ENCODE peak calls at places on chromosome 18, in six cellular contexts. One of them, this sample, is unnamed.

GRCh38 chr18:32468147-32468845 is 2.4 kb downstream of the GAREM1 start:
- DNase-seq in T1000: no peak
- DNase-seq in NCI-H2081: no peak
- DNase-seq in stimulated activated CD4-positive, alpha-beta T cell treated with anti-CD3 and anti-CD28 coated beads, Interleukin-2, amount 100 ng/mL, for 24 hours: no peak
- DNase-seq in chondrocyte: no peak
- DNase-seq in esophagus squamous epithelium: no peak
- DNase-seq in this sample: no peak

GRCh38 chr18:79918089-79919011 is 33.1 kb downstream of the SLC66A2 start:
- DNase-seq in T1000: no peak
- DNase-seq in NCI-H2081: no peak
- DNase-seq in stimulated activated CD4-positive, alpha-beta T cell treated with anti-CD3 and anti-CD28 coated beads, Interleukin-2, amount 100 ng/mL, for 24 hours: peak; percentile 9
- DNase-seq in chondrocyte: peak; percentile 92
- DNase-seq in esophagus squamous epithelium: no peak
- DNase-seq in this sample: no peak

GRCh38 chr18:58060254-58060653 is 16.2 kb downstream of the NEDD4L start:
- DNase-seq in T1000: no peak
- DNase-seq in NCI-H2081: no peak
- DNase-seq in stimulated activated CD4-positive, alpha-beta T cell treated with anti-CD3 and anti-CD28 coated beads, Interleukin-2, amount 100 ng/mL, for 24 hours: no peak
- DNase-seq in chondrocyte: no peak
- DNase-seq in esophagus squamous epithelium: no peak
- DNase-seq in this sample: no peak

GRCh38 chr18:62663731-62664336 is 51.5 kb upstream of the PHLPP1 start:
- DNase-seq in T1000: peak; percentile 51
- DNase-seq in NCI-H2081: no peak
- DNase-seq in stimulated activated CD4-positive, alpha-beta T cell treated with anti-CD3 and anti-CD28 coated beads, Interleukin-2, amount 100 ng/mL, for 24 hours: no peak
- DNase-seq in chondrocyte: no peak
- DNase-seq in esophagus squamous epithelium: no peak
- DNase-seq in this sample: no peak

GRCh38 chr18:77108001-77108692 is 24.4 kb downstream of the MBP start:
- DNase-seq in T1000: no peak
- DNase-seq in NCI-H2081: no peak
- DNase-seq in stimulated activated CD4-positive, alpha-beta T cell treated with anti-CD3 and anti-CD28 coated beads, Interleukin-2, amount 100 ng/mL, for 24 hours: peak; percentile 55
- DNase-seq in chondrocyte: no peak
- DNase-seq in esophagus squamous epithelium: no peak
- DNase-seq in this sample: peak; percentile 10

GRCh38 chr18:13216732-13217465 is 1.7 kb upstream of the LDLRAD4 start:
- DNase-seq in T1000: no peak
- DNase-seq in NCI-H2081: no peak
- DNase-seq in stimulated activated CD4-positive, alpha-beta T cell treated with anti-CD3 and anti-CD28 coated beads, Interleukin-2, amount 100 ng/mL, for 24 hours: peak; percentile 50
- DNase-seq in chondrocyte: no peak
- DNase-seq in esophagus squamous epithelium: no peak
- DNase-seq in this sample: no peak

GRCh38 chr18:56593906-56594305 is 44.5 kb downstream of the TXNL1 start:
- DNase-seq in T1000: no peak
- DNase-seq in NCI-H2081: no peak
- DNase-seq in stimulated activated CD4-positive, alpha-beta T cell treated with anti-CD3 and anti-CD28 coated beads, Interleukin-2, amount 100 ng/mL, for 24 hours: no peak
- DNase-seq in chondrocyte: no peak
- DNase-seq in esophagus squamous epithelium: no peak
- DNase-seq in this sample: no peak

GRCh38 chr18:63237486-63237885 is 82.1 kb downstream of the BCL2 start:
- DNase-seq in T1000: no peak
- DNase-seq in NCI-H2081: no peak
- DNase-seq in stimulated activated CD4-positive, alpha-beta T cell treated with anti-CD3 and anti-CD28 coated beads, Interleukin-2, amount 100 ng/mL, for 24 hours: no peak
- DNase-seq in chondrocyte: no peak
- DNase-seq in esophagus squamous epithelium: no peak
- DNase-seq in this sample: no peak

GRCh38 chr18:37274988-37275590 is 290.5 kb downstream of the CELF4 start:
- DNase-seq in T1000: no peak
- DNase-seq in NCI-H2081: no peak
- DNase-seq in stimulated activated CD4-positive, alpha-beta T cell treated with anti-CD3 and anti-CD28 coated beads, Interleukin-2, amount 100 ng/mL, for 24 hours: no peak
- DNase-seq in chondrocyte: no peak
- DNase-seq in esophagus squamous epithelium: no peak
- DNase-seq in this sample: no peak

GRCh38 chr18:13613591-13614317 is 112.6 kb downstream of the FAM210A start:
- DNase-seq in T1000: no peak
- DNase-seq in NCI-H2081: no peak
- DNase-seq in stimulated activated CD4-positive, alpha-beta T cell treated with anti-CD3 and anti-CD28 coated beads, Interleukin-2, amount 100 ng/mL, for 24 hours: no peak
- DNase-seq in chondrocyte: no peak
- DNase-seq in esophagus squamous epithelium: no peak
- DNase-seq in this sample: no peak

GRCh38 chr18:59917422-59917821 is 17.6 kb downstream of the PMAIP1 start:
- DNase-seq in T1000: no peak
- DNase-seq in NCI-H2081: no peak
- DNase-seq in stimulated activated CD4-positive, alpha-beta T cell treated with anti-CD3 and anti-CD28 coated beads, Interleukin-2, amount 100 ng/mL, for 24 hours: no peak
- DNase-seq in chondrocyte: no peak
- DNase-seq in esophagus squamous epithelium: no peak
- DNase-seq in this sample: no peak

GRCh38 chr18:80191907-80192652 is 55.2 kb downstream of the PARD6G start:
- DNase-seq in T1000: no peak
- DNase-seq in NCI-H2081: no peak
- DNase-seq in stimulated activated CD4-positive, alpha-beta T cell treated with anti-CD3 and anti-CD28 coated beads, Interleukin-2, amount 100 ng/mL, for 24 hours: no peak
- DNase-seq in chondrocyte: no peak
- DNase-seq in esophagus squamous epithelium: no peak
- DNase-seq in this sample: no peak

GRCh38 chr18:55001625-55002024 is 42.4 kb upstream of the CCDC68 start:
- DNase-seq in T1000: no peak
- DNase-seq in NCI-H2081: no peak
- DNase-seq in stimulated activated CD4-positive, alpha-beta T cell treated with anti-CD3 and anti-CD28 coated beads, Interleukin-2, amount 100 ng/mL, for 24 hours: no peak
- DNase-seq in chondrocyte: no peak
- DNase-seq in esophagus squamous epithelium: no peak
- DNase-seq in this sample: no peak

GRCh38 chr18:79900610-79901570 is 50.6 kb downstream of the SLC66A2 start:
- DNase-seq in T1000: no peak
- DNase-seq in NCI-H2081: no peak
- DNase-seq in stimulated activated CD4-positive, alpha-beta T cell treated with anti-CD3 and anti-CD28 coated beads, Interleukin-2, amount 100 ng/mL, for 24 hours: no peak
- DNase-seq in chondrocyte: peak; percentile 82
- DNase-seq in esophagus squamous epithelium: no peak
- DNase-seq in this sample: no peak

GRCh38 chr18:74141638-74142037 is 6.0 kb downstream of the FBXO15 start:
- DNase-seq in T1000: no peak
- DNase-seq in NCI-H2081: no peak
- DNase-seq in stimulated activated CD4-positive, alpha-beta T cell treated with anti-CD3 and anti-CD28 coated beads, Interleukin-2, amount 100 ng/mL, for 24 hours: no peak
- DNase-seq in chondrocyte: no peak
- DNase-seq in esophagus squamous epithelium: no peak
- DNase-seq in this sample: no peak

GRCh38 chr18:65257157-65257556 is 493.7 kb upstream of the CDH7 start:
- DNase-seq in T1000: no peak
- DNase-seq in NCI-H2081: peak; percentile 1
- DNase-seq in stimulated activated CD4-positive, alpha-beta T cell treated with anti-CD3 and anti-CD28 coated beads, Interleukin-2, amount 100 ng/mL, for 24 hours: no peak
- DNase-seq in chondrocyte: no peak
- DNase-seq in esophagus squamous epithelium: no peak
- DNase-seq in this sample: no peak

GRCh38 chr18:78882585-78882984 is 97.0 kb upstream of the SALL3 start:
- DNase-seq in T1000: no peak
- DNase-seq in NCI-H2081: no peak
- DNase-seq in stimulated activated CD4-positive, alpha-beta T cell treated with anti-CD3 and anti-CD28 coated beads, Interleukin-2, amount 100 ng/mL, for 24 hours: no peak
- DNase-seq in chondrocyte: no peak
- DNase-seq in esophagus squamous epithelium: no peak
- DNase-seq in this sample: no peak

GRCh38 chr18:2898131-2898640 is 51.4 kb downstream of the EMILIN2 start:
- DNase-seq in T1000: no peak
- DNase-seq in NCI-H2081: no peak
- DNase-seq in stimulated activated CD4-positive, alpha-beta T cell treated with anti-CD3 and anti-CD28 coated beads, Interleukin-2, amount 100 ng/mL, for 24 hours: no peak
- DNase-seq in chondrocyte: peak; percentile 89
- DNase-seq in esophagus squamous epithelium: no peak
- DNase-seq in this sample: no peak

GRCh38 chr18:62531931-62532330 is 9.1 kb downstream of the ZCCHC2 start:
- DNase-seq in T1000: no peak
- DNase-seq in NCI-H2081: no peak
- DNase-seq in stimulated activated CD4-positive, alpha-beta T cell treated with anti-CD3 and anti-CD28 coated beads, Interleukin-2, amount 100 ng/mL, for 24 hours: no peak
- DNase-seq in chondrocyte: no peak
- DNase-seq in esophagus squamous epithelium: no peak
- DNase-seq in this sample: no peak

This sample was measured in DMS 273 treated with DMSO at 0.1 percent for 48 hours.